ENCODE peak calls at places on chromosome 7, in four cellular contexts. F, Y, X and P are unnamed samples.

GRCh38 chr7:51279391-51280023 is 37.1 kb downstream of the COBL start:
- DNase-seq in F (no peak), Y (no peak), X (no peak), P (no peak)

GRCh38 chr7:75048435-75049379 is 24.9 kb downstream of the RCC1L start:
- DNase-seq in F (no peak), Y (no peak), X (no peak), P (no peak)

GRCh38 chr7:2639151-2639993 is 7.6 kb downstream of the TTYH3 start:
- DNase-seq in F (no peak), Y (no peak), X (no peak), P (no peak)

GRCh38 chr7:51455513-51455912 is 138.9 kb upstream of the COBL start:
- DNase-seq in F (no peak), Y (no peak), X (peak; percentile 19), P (no peak)

GRCh38 chr7:5997210-5997808 is 11.5 kb downstream of the PMS2 start:
- DNase-seq in F (peak; percentile 48), Y (no peak), X (no peak), P (peak; percentile 39)

GRCh38 chr7:132738254-132738653 is 162.0 kb upstream of the PLXNA4 start:
- DNase-seq in F (no peak), Y (no peak), X (no peak), P (no peak)

GRCh38 chr7:118583651-118584050 is 359.1 kb downstream of the ANKRD7 start:
- DNase-seq in F (no peak), Y (no peak), X (no peak), P (no peak)

GRCh38 chr7:20307119-20307518 is 23.6 kb upstream of the ITGB8 start:
- DNase-seq in F (no peak), Y (no peak), X (no peak), P (no peak)

GRCh38 chr7:102230593-102230992 is 56.1 kb upstream of the SH2B2 start:
- DNase-seq in F (no peak), Y (no peak), X (no peak), P (no peak)

GRCh38 chr7:134691820-134692705 is 45.4 kb downstream of the BPGM start:
- DNase-seq in F (no peak), Y (no peak), X (no peak), P (no peak)

GRCh38 chr7:109836016-109836415 is 1254.9 kb upstream of the LRRN3 start:
- DNase-seq in F (no peak), Y (no peak), X (no peak), P (no peak)

GRCh38 chr7:39746162-39746782 is 122.9 kb downstream of the RALA start:
- DNase-seq in F (peak; percentile 61), Y (peak; percentile 30), X (peak; percentile 62), P (peak; percentile 78)

GRCh38 chr7:35993663-35994622 is 159.1 kb upstream of the EEPD1 start:
- DNase-seq in F (no peak), Y (no peak), X (peak; percentile 6), P (no peak)

GRCh38 chr7:44561962-44562621 is 11.6 kb downstream of the DDX56 start:
- DNase-seq in F (no peak), Y (no peak), X (no peak), P (no peak)

GRCh38 chr7:30543815-30544525 is 39.3 kb upstream of the GGCT start:
- DNase-seq in F (no peak), Y (no peak), X (no peak), P (no peak)

GRCh38 chr7:16753932-16754571 is 497 bp downstream of the TSPAN13 start:
- DNase-seq in F (no peak), Y (no peak), X (no peak), P (peak; percentile 76)

GRCh38 chr7:111006691-111007090 is 84.2 kb upstream of the LRRN3 start:
- DNase-seq in F (no peak), Y (no peak), X (no peak), P (no peak)

GRCh38 chr7:126605056-126605455 is 647.7 kb downstream of the GRM8 start:
- DNase-seq in F (no peak), Y (no peak), X (no peak), P (peak; percentile 38)

GRCh38 chr7:7261863-7262262 is 79.5 kb downstream of the C1GALT1 start:
- DNase-seq in F (no peak), Y (no peak), X (no peak), P (no peak)

GRCh38 chr7:41796331-41796730 is 93.4 kb upstream of the INHBA start:
- DNase-seq in F (no peak), Y (no peak), X (no peak), P (no peak)

GRCh38 chr7:96303105-96303685 is 18.7 kb downstream of the SLC25A13 start:
- DNase-seq in F (no peak), Y (no peak), X (no peak), P (no peak)

GRCh38 chr7:90988996-90989765 is 275.1 kb upstream of the FZD1 start:
- DNase-seq in F (no peak), Y (no peak), X (peak; percentile 22), P (peak; percentile 40)

GRCh38 chr7:124257638-124258308 is 224.9 kb upstream of the TMEM229A start:
- DNase-seq in F (no peak), Y (no peak), X (no peak), P (no peak)

GRCh38 chr7:100483101-100483727 is 513 bp upstream of the NYAP1 start:
- DNase-seq in F (peak; percentile 83), Y (peak; percentile 72), X (no peak), P (peak; percentile 20)

GRCh38 chr7:30941582-30942310 is 22.0 kb upstream of the GHRHR start:
- DNase-seq in F (no peak), Y (no peak), X (no peak), P (no peak)

GRCh38 chr7:59986-60675 is 132.2 kb upstream of the FAM20C start:
- DNase-seq in F (no peak), Y (no peak), X (no peak), P (no peak)

GRCh38 chr7:76260171-76260703 is 42.2 kb upstream of the HSPB1 start:
- DNase-seq in F (peak; percentile 32), Y (peak; percentile 13), X (peak; percentile 52), P (no peak)

GRCh38 chr7:157674715-157675426 is 338.1 kb downstream of the DNAJB6 start:
- DNase-seq in F (no peak), Y (no peak), X (no peak), P (no peak)

GRCh38 chr7:4797858-4798705 is 22.7 kb downstream of the AP5Z1 start:
- DNase-seq in F (peak; percentile 51), Y (peak; percentile 17), X (no peak), P (peak; percentile 45)